ENCODE peak calls at places on chromosomes 7 and 10, in eight cellular contexts. Z is right lobe of liver, T is stomach, N is fibroblast of lung, G is cardiac muscle cell, C is mammary epithelial cell, V is HFF-Myc, L is H9. I is an unnamed sample.

GRCh38 chr10:71297343-71297742 is 21.7 kb upstream of the SLC29A3 start:
- DNase-seq in Z (no peak), C (no peak), G (no peak), T (no peak), L (no peak), N (no peak), V (no peak), I (no peak)

GRCh38 chr10:124724279-124725027 is 19.7 kb downstream of the FAM53B start:
- DNase-seq in T (peak), C (peak), L (no peak), G (no peak), V (no peak), N (no peak), Z (peak), I (no peak)

GRCh38 chr10:125159932-125160855 is at the start of gene CTBP2:
- DNase-seq in C (no peak), Z (no peak), V (no peak), L (peak), T (peak), N (peak), G (peak), I (peak)

GRCh38 chr7:102469972-102470825 is 5.4 kb downstream of the LRWD1 start:
- DNase-seq in L (no peak), N (no peak), Z (peak), V (no peak), T (peak), C (no peak), G (no peak), I (peak)

GRCh38 chr7:27150568-27151340 is 1.6 kb downstream of the HOXA3 start:
- DNase-seq in G (peak), C (peak), Z (no peak), N (peak), T (peak), V (no peak), L (peak), I (peak)

GRCh38 chr7:106666353-106666752 is 5.4 kb upstream of the CCDC71L start:
- DNase-seq in N (no peak), G (no peak), T (no peak), V (no peak), L (no peak), C (no peak), Z (no peak), I (no peak)

GRCh38 chr7:69696686-69697685 is 98.7 kb downstream of the AUTS2 start:
- DNase-seq in T (no peak), N (no peak), C (no peak), V (no peak), G (no peak), L (no peak), Z (no peak), I (no peak)

GRCh38 chr10:92822964-92823363 is 25.4 kb upstream of the EXOC6 start:
- DNase-seq in T (no peak), N (peak), G (peak), C (no peak), L (no peak), Z (no peak), V (no peak), I (no peak)

DNA sequence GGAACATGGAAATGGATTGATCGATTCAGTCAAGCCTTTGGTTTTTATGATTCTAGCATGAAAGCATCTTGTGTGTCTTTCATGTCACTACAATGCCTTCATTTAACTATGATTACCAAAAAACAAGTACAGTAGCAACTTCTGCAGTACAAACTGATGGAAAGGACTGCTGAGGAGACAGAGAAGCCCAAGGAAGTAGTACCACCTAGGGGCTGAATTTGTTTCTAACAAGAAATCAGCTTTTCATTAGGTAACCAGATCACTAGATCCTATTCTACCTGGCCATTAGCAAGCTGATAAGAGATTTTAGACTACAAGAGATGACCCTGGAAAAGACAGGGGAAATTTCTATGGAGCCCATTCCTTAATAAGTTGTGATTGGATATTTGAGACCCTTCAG is 3.2 kb upstream of the IFIT1 start:
- DNase-seq in V (no peak), G (peak), L (no peak), N (peak), Z (no peak), C (peak), T (no peak), I (no peak)
- TF ChIP-seq CTCF in V (peak), G (peak), L (peak), N (peak), Z (peak), C (peak), T (no peak), I (no peak)

GRCh38 chr10:73414230-73414981 is 548 bp upstream of the ANXA7 start:
- DNase-seq in Z (no peak), C (peak), V (no peak), G (no peak), L (no peak), N (no peak), T (no peak), I (no peak)

GRCh38 chr10:73416571-73416970 is 2.7 kb upstream of the ANXA7 start:
- DNase-seq in C (no peak), V (no peak), T (no peak), G (no peak), N (no peak), L (no peak), Z (no peak), I (no peak)

GRCh38 chr10:73413108-73413527 is 740 bp downstream of the ANXA7 start:
- DNase-seq in G (no peak), N (no peak), T (peak), C (no peak), V (no peak), L (peak), Z (peak), I (peak)

GRCh38 chr10:73410897-73411296 is 3.0 kb downstream of the ANXA7 start:
- DNase-seq in L (no peak), N (no peak), Z (no peak), V (no peak), G (no peak), T (no peak), C (no peak), I (no peak)

GRCh38 chr10:73413528-73414229 is at the start of gene ANXA7:
- DNase-seq in C (peak), N (peak), Z (peak), G (peak), T (peak), V (no peak), L (peak), I (peak)
- TF ChIP-seq CTCF in C (peak), N (peak), Z (peak), G (peak), T (no peak), V (no peak), L (no peak), I (no peak)

GRCh38 chr10:63798599-63799498 is 277.6 kb downstream of the REEP3 start:
- DNase-seq in V (peak), L (no peak), Z (no peak), N (peak), T (peak), G (peak), C (peak), I (no peak)

GRCh38 chr10:63806330-63806729 is 285.1 kb downstream of the REEP3 start:
- DNase-seq in N (no peak), Z (no peak), T (no peak), V (no peak), G (no peak), C (no peak), L (no peak), I (no peak)

GRCh38 chr10:63795461-63795860 is 274.3 kb downstream of the REEP3 start:
- DNase-seq in N (no peak), Z (no peak), C (no peak), V (no peak), L (no peak), G (no peak), T (no peak), I (no peak)

GRCh38 chr10:63799511-63799910 is 278.3 kb downstream of the REEP3 start:
- DNase-seq in L (no peak), C (no peak), G (no peak), T (no peak), N (no peak), Z (no peak), V (no peak), I (no peak)

DNA sequence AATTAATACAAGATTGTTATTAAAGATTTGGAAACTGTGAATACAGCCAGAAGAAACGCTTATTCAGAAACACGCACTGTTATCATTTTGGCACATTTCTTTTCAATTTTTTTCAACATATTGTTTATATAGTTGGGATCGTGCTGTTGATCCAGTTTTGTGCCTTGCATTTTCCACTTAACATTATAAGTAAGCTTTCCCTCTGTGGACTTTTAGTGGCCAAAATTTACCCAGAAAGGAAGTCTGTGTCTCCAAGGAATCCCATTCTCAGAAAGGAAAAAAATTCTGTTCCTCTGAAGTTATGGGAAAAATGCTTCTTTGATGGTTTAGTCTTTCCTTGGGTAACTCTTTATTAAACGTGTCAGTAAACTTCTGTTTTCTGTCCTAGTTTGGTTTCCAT is 279.9 kb downstream of the REEP3 start:
- DNase-seq in C (no peak), L (no peak), N (no peak), Z (no peak), G (peak), T (no peak), V (no peak), I (no peak)
- TF ChIP-seq CTCF in C (no peak), L (no peak), N (no peak), Z (no peak), G (no peak), T (no peak), V (no peak), I (no peak)

DNA sequence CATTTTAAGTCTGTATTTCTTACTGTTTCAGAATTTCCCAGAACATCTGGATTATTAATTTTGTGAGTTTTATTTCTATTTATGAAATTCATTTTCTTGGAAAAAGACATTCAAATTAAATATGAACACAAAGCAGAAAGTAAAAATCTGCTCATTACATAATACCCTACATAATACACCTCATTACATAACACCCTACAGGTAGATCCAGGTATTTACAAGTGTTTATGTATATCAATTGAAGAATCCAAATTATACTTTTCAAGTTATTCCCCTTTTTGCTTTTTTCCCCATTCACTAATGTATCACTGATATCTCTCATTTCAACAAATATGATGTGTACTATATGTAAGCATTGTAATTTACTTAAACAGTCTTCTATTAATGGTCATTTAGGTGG is 129.1 kb downstream of the USP6NL start:
- DNase-seq in Z (no peak), G (no peak), L (no peak), N (no peak), T (no peak), C (no peak), V (no peak), I (no peak)
- TF ChIP-seq CTCF in Z (no peak), G (no peak), L (peak), N (no peak), T (no peak), C (no peak), V (no peak), I (peak)

GRCh38 chr7:148686312-148686937 is 12.3 kb upstream of the CUL1 start:
- DNase-seq in L (no peak), G (no peak), Z (no peak), C (no peak), T (no peak), V (no peak), N (no peak), I (no peak)

GRCh38 chr7:148687555-148687954 is 11.1 kb upstream of the CUL1 start:
- DNase-seq in G (peak), T (no peak), N (no peak), V (no peak), L (no peak), Z (no peak), C (no peak), I (no peak)

GRCh38 chr7:148681821-148682220 is 16.9 kb upstream of the CUL1 start:
- DNase-seq in G (no peak), V (no peak), N (no peak), T (no peak), Z (no peak), L (no peak), C (no peak), I (no peak)

GRCh38 chr7:148688526-148688925 is 10.2 kb upstream of the CUL1 start:
- DNase-seq in L (no peak), G (no peak), N (no peak), Z (no peak), C (no peak), T (no peak), V (no peak), I (no peak)

GRCh38 chr7:148684289-148684688 is 14.4 kb upstream of the CUL1 start:
- DNase-seq in Z (no peak), N (no peak), V (no peak), L (no peak), T (no peak), C (no peak), G (no peak), I (no peak)
- TF ChIP-seq CTCF in Z (no peak), N (no peak), V (no peak), L (no peak), T (no peak), C (no peak), G (no peak), I (no peak)